ENCODE peak calls at places on chromosomes 12 and 14, in six cellular contexts. M is CD8-positive, alpha-beta memory T cell; P is heart right ventricle; C is naive thymus-derived CD4-positive, alpha-beta T cell; I is HepG2; T is sigmoid colon. R is an unnamed sample. For H3K9me3, the result is how much of the 10 kb centered on the place peaks cover.

GRCh38 chr14:49677643-49678042 is 10.4 kb downstream of the POLE2 start:
- DNase-seq in M (no peak), P (no peak), C (no peak), I (no peak), T (no peak), R (no peak)

GRCh38 chr14:65258391-65258790 is 154.1 kb upstream of the FUT8 start:
- DNase-seq in M (no peak), P (no peak), C (no peak), I (peak), T (no peak), R (no peak)

GRCh38 chr14:58198086-58198485 is 1.9 kb upstream of the ACTR10 start:
- DNase-seq in M (peak), P (no peak), C (no peak), I (no peak), T (no peak), R (no peak)

GRCh38 chr14:61671086-61671485 is 24.2 kb upstream of the HIF1A start:
- DNase-seq in M (peak), P (no peak), C (no peak), I (no peak), T (no peak), R (no peak)

GRCh38 chr14:26709019-26709418 is 111.2 kb upstream of the NOVA1 start:
- DNase-seq in M (no peak), P (no peak), C (no peak), I (no peak), T (no peak), R (no peak)

GRCh38 chr14:99672506-99673327 is 11.4 kb upstream of the CYP46A1 start:
- DNase-seq in M (no peak), P (no peak), C (no peak), I (no peak), T (peak), R (no peak)

GRCh38 chr14:84826349-84826748 is 703.6 kb upstream of the FLRT2 start:
- DNase-seq in M (no peak), P (no peak), C (no peak), I (no peak), T (no peak), R (no peak)

GRCh38 chr14:79668941-79669340 is 542.4 kb downstream of the DIO2 start:
- DNase-seq in M (no peak), P (no peak), C (no peak), I (no peak), T (no peak), R (no peak)

GRCh38 chr12:7188557-7189397 is 709 bp upstream of the PEX5 start:
- DNase-seq in M (peak), P (peak), C (peak), I (peak), T (peak), R (peak)

GRCh38 chr14:73729015-73729330 is 14.8 kb upstream of the PNMA1 start:
- DNase-seq in M (no peak), P (no peak), C (no peak), I (no peak), T (no peak), R (no peak)

GRCh38 chr12:130013771-130014484 is 110.1 kb upstream of the TMEM132D start:
- DNase-seq in M (peak), P (no peak), C (no peak), I (peak), T (no peak), R (no peak)

GRCh38 chr12:12719496-12719895 is 2.3 kb downstream of the CDKN1B start:
- DNase-seq in M (no peak), P (no peak), C (no peak), I (no peak), T (no peak), R (no peak)

GRCh38 chr12:45409966-45410365 is 194.1 kb downstream of the ANO6 start:
- DNase-seq in M (no peak), P (peak), C (no peak), I (no peak), T (no peak), R (no peak)

GRCh38 chr12:113418213-113418879 is 3.8 kb upstream of the SDSL start:
- DNase-seq in M (no peak), P (peak), C (no peak), I (peak), T (peak), R (no peak)

GRCh38 chr12:24042651-24043050 is 93.2 kb upstream of the SOX5 start:
- DNase-seq in M (no peak), P (no peak), C (no peak), I (peak), T (no peak), R (no peak)

GRCh38 chr14:36513451-36514277 is 6.4 kb downstream of the NKX2-1 start:
- DNase-seq in M (no peak), P (no peak), C (no peak), I (no peak), T (no peak), R (no peak)

GRCh38 chr12:44362947-44363346 is 513.2 kb downstream of the NELL2 start:
- DNase-seq in M (no peak), P (no peak), C (no peak), I (no peak), T (no peak), R (no peak)

GRCh38 chr12:119061208-119061796 is 80.0 kb downstream of the SRRM4 start:
- DNase-seq in M (no peak), P (peak), C (no peak), I (peak), T (no peak), R (no peak)

GRCh38 chr14:49970474-49971147 is 77.7 kb downstream of the ARF6 start:
- DNase-seq in M (no peak), P (peak), C (no peak), I (no peak), T (no peak), R (no peak)

GRCh38 chr14:59356298-59356697 is 108.9 kb downstream of the GPR135 start:
- DNase-seq in M (no peak), P (no peak), C (no peak), I (no peak), T (no peak), R (no peak)

GRCh38 chr12:27177716-27178115 is 66.4 kb upstream of the STK38L start:
- DNase-seq in M (no peak), P (no peak), C (no peak), I (no peak), T (no peak), R (no peak)

GRCh38 chr12:2003676-2004112 is 563 bp downstream of the DCP1B start:
- DNase-seq in M (no peak), P (no peak), C (peak), I (no peak), T (no peak), R (no peak)

GRCh38 chr12:119068129-119068856 is 87.0 kb downstream of the SRRM4 start:
- DNase-seq in M (no peak), P (no peak), C (no peak), I (no peak), T (no peak), R (no peak)

GRCh38 chr14:49893309-49894213 is 679 bp downstream of the ARF6 start:
- DNase-seq in M (peak), P (peak), C (peak), I (no peak), T (peak), R (peak)

GRCh38 chr12:6093764-6094163 is 30.7 kb downstream of the VWF start:
- DNase-seq in M (no peak), P (no peak), C (no peak), I (no peak), T (peak), R (no peak)

GRCh38 chr14:51182166-51182565 is 57.9 kb upstream of the TMX1 start:
- DNase-seq in M (no peak), P (no peak), C (no peak), I (no peak), T (no peak), R (no peak)

GRCh38 chr14:44989497-44990440 is 27.8 kb downstream of the TOGARAM1 start:
- DNase-seq in M (no peak), P (no peak), C (no peak), I (no peak), T (no peak), R (no peak)

GRCh38 chr12:106118-106561 is 39.6 kb downstream of the IQSEC3 start:
- DNase-seq in M (no peak), P (peak), C (no peak), I (peak), T (peak), R (no peak)

GRCh38 chr12:49809369-49810158 is 18.6 kb downstream of the NCKAP5L start:
- DNase-seq in M (no peak), P (no peak), C (no peak), I (no peak), T (no peak), R (no peak)

GRCh38 chr12:108846320-108846719 is 11.1 kb downstream of the SSH1 start:
- DNase-seq in M (no peak), P (peak), C (no peak), I (no peak), T (peak), R (no peak)

GRCh38 chr12:24066865-24067264 is 117.4 kb upstream of the SOX5 start:
- DNase-seq in M (no peak), P (no peak), C (no peak), I (no peak), T (no peak), R (no peak)

GRCh38 chr12:131141483-131141882 is 187.8 kb downstream of the ADGRD1 start:
- DNase-seq in M (no peak), P (no peak), C (no peak), I (no peak), T (peak), R (no peak)

GRCh38 chr12:3315201-3315661 is 175.8 kb upstream of the PRMT8 start:
- DNase-seq in M (no peak), P (peak), C (no peak), I (no peak), T (peak), R (no peak)

GRCh38 chr14:55272922-55273321 is 1.7 kb downstream of the FBXO34 start:
- DNase-seq in M (no peak), P (no peak), C (no peak), I (no peak), T (no peak), R (no peak)

GRCh38 chr12:11978985-11979384 is 91.8 kb upstream of the BCL2L14 start:
- DNase-seq in M (no peak), P (no peak), C (no peak), I (no peak), T (no peak), R (no peak)

GRCh38 chr14:55333785-55334485 is 62.7 kb downstream of the FBXO34 start:
- DNase-seq in M (no peak), P (no peak), C (no peak), I (no peak), T (no peak), R (no peak)

GRCh38 chr12:34203866-34204620 is 181.7 kb downstream of the ALG10 start:
- DNase-seq in M (no peak), P (no peak), C (no peak), I (no peak), T (no peak), R (no peak)
- H3K9me3 ChIP-seq in M (under half), P (under half), C (under half), I (under half), T (under half), R (under half)

GRCh38 chr14:105871590-105871989 is 345.2 kb downstream of the TMEM121 start:
- DNase-seq in M (no peak), P (no peak), C (no peak), I (no peak), T (no peak), R (no peak)
- H3K9me3 ChIP-seq in M (under half), P (under half), C (under half), I (under half), T (under half), R (under half)

GRCh38 chr12:48640428-48640827 is 41.6 kb downstream of the KANSL2 start:
- DNase-seq in M (no peak), P (no peak), C (no peak), I (no peak), T (no peak), R (no peak)
- H3K9me3 ChIP-seq in M (under half), P (under half), C (under half), I (under half), T (under half), R (under half)

GRCh38 chr12:111349748-111350520 is 19.0 kb downstream of the PHETA1 start:
- DNase-seq in M (no peak), P (no peak), C (no peak), I (no peak), T (no peak), R (no peak)
- H3K9me3 ChIP-seq in M (under half), P (under half), C (under half), I (under half), T (under half), R (under half)